ENCODE peak calls at places on chromosomes 3 and 15, in five cellular contexts. One of them, this sample, is unnamed.

GRCh38 chr15:58701376-58701775 is 48.1 kb downstream of the ADAM10 start:
- DNase-seq in Peyer's patch: no peak
- DNase-seq in WTC11: no peak
- DNase-seq in activated naive CD8-positive, alpha-beta T cell treated with anti-CD3 and anti-CD28 coated beads, Interleukin-2, amount 10 ng/mL, durations not matched to agents 7 days and 5 days: no peak
- DNase-seq in transverse colon: no peak
- DNase-seq in this sample: no peak

GRCh38 chr3:149784064-149784704 is 8.2 kb downstream of the ANKUB1 start:
- DNase-seq in transverse colon: no peak
- DNase-seq in WTC11: no peak
- DNase-seq in activated naive CD8-positive, alpha-beta T cell treated with anti-CD3 and anti-CD28 coated beads, Interleukin-2, amount 10 ng/mL, durations not matched to agents 7 days and 5 days: no peak
- DNase-seq in Peyer's patch: no peak
- DNase-seq in this sample: no peak

GRCh38 chr3:4813855-4814254 is 165.4 kb upstream of the BHLHE40 start:
- DNase-seq in activated naive CD8-positive, alpha-beta T cell treated with anti-CD3 and anti-CD28 coated beads, Interleukin-2, amount 10 ng/mL, durations not matched to agents 7 days and 5 days: no peak
- DNase-seq in transverse colon: no peak
- DNase-seq in WTC11: no peak
- DNase-seq in Peyer's patch: no peak
- DNase-seq in this sample: no peak

GRCh38 chr15:40285151-40285898 is 2.5 kb upstream of the ANKRD63 start:
- DNase-seq in Peyer's patch: no peak
- DNase-seq in activated naive CD8-positive, alpha-beta T cell treated with anti-CD3 and anti-CD28 coated beads, Interleukin-2, amount 10 ng/mL, durations not matched to agents 7 days and 5 days: no peak
- DNase-seq in transverse colon: no peak
- DNase-seq in WTC11: no peak
- DNase-seq in this sample: no peak

GRCh38 chr3:126545544-126545943 is 13.2 kb downstream of the C3orf22 start:
- DNase-seq in transverse colon: peak; percentile 4
- DNase-seq in activated naive CD8-positive, alpha-beta T cell treated with anti-CD3 and anti-CD28 coated beads, Interleukin-2, amount 10 ng/mL, durations not matched to agents 7 days and 5 days: peak; percentile 4
- DNase-seq in Peyer's patch: peak; percentile 6
- DNase-seq in WTC11: peak; percentile 2
- DNase-seq in this sample: no peak

GRCh38 chr3:197249542-197249941 is 48.9 kb downstream of the DLG1 start:
- DNase-seq in transverse colon: no peak
- DNase-seq in Peyer's patch: no peak
- DNase-seq in activated naive CD8-positive, alpha-beta T cell treated with anti-CD3 and anti-CD28 coated beads, Interleukin-2, amount 10 ng/mL, durations not matched to agents 7 days and 5 days: no peak
- DNase-seq in WTC11: no peak
- DNase-seq in this sample: no peak

GRCh38 chr3:131350506-131350905 is 31.1 kb upstream of the NUDT16 start:
- DNase-seq in WTC11: no peak
- DNase-seq in Peyer's patch: no peak
- DNase-seq in transverse colon: no peak
- DNase-seq in activated naive CD8-positive, alpha-beta T cell treated with anti-CD3 and anti-CD28 coated beads, Interleukin-2, amount 10 ng/mL, durations not matched to agents 7 days and 5 days: no peak
- DNase-seq in this sample: no peak

GRCh38 chr15:95208988-95209387 is 977.6 kb downstream of the MCTP2 start:
- DNase-seq in Peyer's patch: no peak
- DNase-seq in transverse colon: no peak
- DNase-seq in WTC11: no peak
- DNase-seq in activated naive CD8-positive, alpha-beta T cell treated with anti-CD3 and anti-CD28 coated beads, Interleukin-2, amount 10 ng/mL, durations not matched to agents 7 days and 5 days: no peak
- DNase-seq in this sample: no peak

GRCh38 chr3:42736081-42736480 is 33.5 kb upstream of the HHATL start:
- DNase-seq in transverse colon: no peak
- DNase-seq in WTC11: no peak
- DNase-seq in Peyer's patch: no peak
- DNase-seq in activated naive CD8-positive, alpha-beta T cell treated with anti-CD3 and anti-CD28 coated beads, Interleukin-2, amount 10 ng/mL, durations not matched to agents 7 days and 5 days: no peak
- DNase-seq in this sample: no peak

GRCh38 chr15:81294501-81294850 is 29.5 kb downstream of the STARD5 start:
- DNase-seq in activated naive CD8-positive, alpha-beta T cell treated with anti-CD3 and anti-CD28 coated beads, Interleukin-2, amount 10 ng/mL, durations not matched to agents 7 days and 5 days: no peak
- DNase-seq in Peyer's patch: no peak
- DNase-seq in WTC11: peak; percentile 29
- DNase-seq in transverse colon: peak; percentile 48
- DNase-seq in this sample: no peak

GRCh38 chr3:190303887-190304286 is 18.4 kb downstream of the CLDN1 start:
- DNase-seq in Peyer's patch: no peak
- DNase-seq in activated naive CD8-positive, alpha-beta T cell treated with anti-CD3 and anti-CD28 coated beads, Interleukin-2, amount 10 ng/mL, durations not matched to agents 7 days and 5 days: no peak
- DNase-seq in transverse colon: no peak
- DNase-seq in WTC11: no peak
- DNase-seq in this sample: no peak

GRCh38 chr3:31466016-31466415 is 66.7 kb upstream of the STT3B start:
- DNase-seq in transverse colon: no peak
- DNase-seq in WTC11: no peak
- DNase-seq in Peyer's patch: no peak
- DNase-seq in activated naive CD8-positive, alpha-beta T cell treated with anti-CD3 and anti-CD28 coated beads, Interleukin-2, amount 10 ng/mL, durations not matched to agents 7 days and 5 days: no peak
- DNase-seq in this sample: no peak

GRCh38 chr3:112446343-112446742 is 52.9 kb downstream of the BTLA start:
- DNase-seq in transverse colon: no peak
- DNase-seq in Peyer's patch: no peak
- DNase-seq in WTC11: no peak
- DNase-seq in activated naive CD8-positive, alpha-beta T cell treated with anti-CD3 and anti-CD28 coated beads, Interleukin-2, amount 10 ng/mL, durations not matched to agents 7 days and 5 days: no peak
- DNase-seq in this sample: no peak

GRCh38 chr3:112002458-112002971 is 3.8 kb downstream of the TAGLN3 start:
- DNase-seq in WTC11: no peak
- DNase-seq in activated naive CD8-positive, alpha-beta T cell treated with anti-CD3 and anti-CD28 coated beads, Interleukin-2, amount 10 ng/mL, durations not matched to agents 7 days and 5 days: no peak
- DNase-seq in Peyer's patch: no peak
- DNase-seq in transverse colon: no peak
- DNase-seq in this sample: no peak

GRCh38 chr3:33030802-33031201 is 66.1 kb downstream of the GLB1 start:
- DNase-seq in Peyer's patch: no peak
- DNase-seq in transverse colon: no peak
- DNase-seq in activated naive CD8-positive, alpha-beta T cell treated with anti-CD3 and anti-CD28 coated beads, Interleukin-2, amount 10 ng/mL, durations not matched to agents 7 days and 5 days: no peak
- DNase-seq in WTC11: no peak
- DNase-seq in this sample: no peak

GRCh38 chr15:75025548-75026260 is 2.3 kb downstream of the PPCDC start:
- DNase-seq in Peyer's patch: no peak
- DNase-seq in transverse colon: no peak
- DNase-seq in WTC11: no peak
- DNase-seq in activated naive CD8-positive, alpha-beta T cell treated with anti-CD3 and anti-CD28 coated beads, Interleukin-2, amount 10 ng/mL, durations not matched to agents 7 days and 5 days: no peak
- DNase-seq in this sample: no peak

GRCh38 chr3:53161345-53161819 is 373 bp downstream of the PRKCD start:
- DNase-seq in Peyer's patch: no peak
- DNase-seq in WTC11: peak; percentile 24
- DNase-seq in transverse colon: peak; percentile 57
- DNase-seq in activated naive CD8-positive, alpha-beta T cell treated with anti-CD3 and anti-CD28 coated beads, Interleukin-2, amount 10 ng/mL, durations not matched to agents 7 days and 5 days: no peak
- DNase-seq in this sample: no peak

GRCh38 chr3:10286596-10287295 is 6.0 kb downstream of the GHRL start:
- DNase-seq in Peyer's patch: no peak
- DNase-seq in WTC11: no peak
- DNase-seq in activated naive CD8-positive, alpha-beta T cell treated with anti-CD3 and anti-CD28 coated beads, Interleukin-2, amount 10 ng/mL, durations not matched to agents 7 days and 5 days: no peak
- DNase-seq in transverse colon: no peak
- DNase-seq in this sample: no peak

GRCh38 chr15:56249080-56249479 is 5.4 kb upstream of the RFX7 start:
- DNase-seq in transverse colon: peak; percentile 13
- DNase-seq in Peyer's patch: no peak
- DNase-seq in activated naive CD8-positive, alpha-beta T cell treated with anti-CD3 and anti-CD28 coated beads, Interleukin-2, amount 10 ng/mL, durations not matched to agents 7 days and 5 days: no peak
- DNase-seq in WTC11: no peak
- DNase-seq in this sample: no peak

GRCh38 chr3:242986-243706 is 46.6 kb downstream of the CHL1 start:
- DNase-seq in Peyer's patch: no peak
- DNase-seq in WTC11: no peak
- DNase-seq in activated naive CD8-positive, alpha-beta T cell treated with anti-CD3 and anti-CD28 coated beads, Interleukin-2, amount 10 ng/mL, durations not matched to agents 7 days and 5 days: no peak
- DNase-seq in transverse colon: no peak
- DNase-seq in this sample: no peak

GRCh38 chr15:72782993-72783562 is 480 bp downstream of the ADPGK start:
- DNase-seq in WTC11: no peak
- DNase-seq in transverse colon: peak; percentile 49
- DNase-seq in Peyer's patch: peak; percentile 48
- DNase-seq in activated naive CD8-positive, alpha-beta T cell treated with anti-CD3 and anti-CD28 coated beads, Interleukin-2, amount 10 ng/mL, durations not matched to agents 7 days and 5 days: no peak
- DNase-seq in this sample: peak; percentile 39

GRCh38 chr3:5078151-5078550 is 43.9 kb upstream of the ARL8B start:
- DNase-seq in activated naive CD8-positive, alpha-beta T cell treated with anti-CD3 and anti-CD28 coated beads, Interleukin-2, amount 10 ng/mL, durations not matched to agents 7 days and 5 days: no peak
- DNase-seq in Peyer's patch: no peak
- DNase-seq in WTC11: no peak
- DNase-seq in transverse colon: no peak
- DNase-seq in this sample: no peak

GRCh38 chr3:10575601-10576160 is 70.3 kb upstream of the ATP2B2 start:
- DNase-seq in activated naive CD8-positive, alpha-beta T cell treated with anti-CD3 and anti-CD28 coated beads, Interleukin-2, amount 10 ng/mL, durations not matched to agents 7 days and 5 days: no peak
- DNase-seq in transverse colon: no peak
- DNase-seq in WTC11: no peak
- DNase-seq in Peyer's patch: no peak
- DNase-seq in this sample: no peak

GRCh38 chr15:58931985-58932384 is 1.5 kb downstream of the SLTM start:
- DNase-seq in activated naive CD8-positive, alpha-beta T cell treated with anti-CD3 and anti-CD28 coated beads, Interleukin-2, amount 10 ng/mL, durations not matched to agents 7 days and 5 days: no peak
- DNase-seq in transverse colon: peak; percentile 25
- DNase-seq in WTC11: no peak
- DNase-seq in Peyer's patch: no peak
- DNase-seq in this sample: no peak

GRCh38 chr3:45793482-45794176 is 2.7 kb downstream of the SLC6A20 start:
- DNase-seq in WTC11: no peak
- DNase-seq in Peyer's patch: no peak
- DNase-seq in transverse colon: no peak
- DNase-seq in activated naive CD8-positive, alpha-beta T cell treated with anti-CD3 and anti-CD28 coated beads, Interleukin-2, amount 10 ng/mL, durations not matched to agents 7 days and 5 days: no peak
- DNase-seq in this sample: no peak

GRCh38 chr3:60935709-60936108 is 315.5 kb downstream of the FHIT start:
- DNase-seq in WTC11: no peak
- DNase-seq in transverse colon: no peak
- DNase-seq in Peyer's patch: no peak
- DNase-seq in activated naive CD8-positive, alpha-beta T cell treated with anti-CD3 and anti-CD28 coated beads, Interleukin-2, amount 10 ng/mL, durations not matched to agents 7 days and 5 days: no peak
- DNase-seq in this sample: no peak

GRCh38 chr3:109224333-109224732 is 87.8 kb downstream of the C3orf85 start:
- DNase-seq in WTC11: peak; percentile 77
- DNase-seq in activated naive CD8-positive, alpha-beta T cell treated with anti-CD3 and anti-CD28 coated beads, Interleukin-2, amount 10 ng/mL, durations not matched to agents 7 days and 5 days: no peak
- DNase-seq in transverse colon: peak; percentile 67
- DNase-seq in Peyer's patch: no peak
- DNase-seq in this sample: no peak

GRCh38 chr3:141575879-141576743 is 89.3 kb downstream of the RASA2 start:
- DNase-seq in Peyer's patch: no peak
- DNase-seq in WTC11: no peak
- DNase-seq in transverse colon: no peak
- DNase-seq in activated naive CD8-positive, alpha-beta T cell treated with anti-CD3 and anti-CD28 coated beads, Interleukin-2, amount 10 ng/mL, durations not matched to agents 7 days and 5 days: no peak
- DNase-seq in this sample: no peak

GRCh38 chr3:191336833-191337232 is 6.5 kb upstream of the UTS2B start:
- DNase-seq in WTC11: no peak
- DNase-seq in transverse colon: no peak
- DNase-seq in Peyer's patch: no peak
- DNase-seq in activated naive CD8-positive, alpha-beta T cell treated with anti-CD3 and anti-CD28 coated beads, Interleukin-2, amount 10 ng/mL, durations not matched to agents 7 days and 5 days: no peak
- DNase-seq in this sample: no peak

GRCh38 chr3:164351126-164351525 is 727.2 kb downstream of the SI start:
- DNase-seq in Peyer's patch: no peak
- DNase-seq in WTC11: no peak
- DNase-seq in activated naive CD8-positive, alpha-beta T cell treated with anti-CD3 and anti-CD28 coated beads, Interleukin-2, amount 10 ng/mL, durations not matched to agents 7 days and 5 days: no peak
- DNase-seq in transverse colon: no peak
- DNase-seq in this sample: no peak

GRCh38 chr3:195806211-195806915 is 5.4 kb downstream of the MUC4 start:
- DNase-seq in Peyer's patch: no peak
- DNase-seq in transverse colon: no peak
- DNase-seq in WTC11: peak; percentile 73
- DNase-seq in activated naive CD8-positive, alpha-beta T cell treated with anti-CD3 and anti-CD28 coated beads, Interleukin-2, amount 10 ng/mL, durations not matched to agents 7 days and 5 days: no peak
- DNase-seq in this sample: no peak

GRCh38 chr3:67602816-67603215 is 51.6 kb downstream of the SUCLG2 start:
- DNase-seq in activated naive CD8-positive, alpha-beta T cell treated with anti-CD3 and anti-CD28 coated beads, Interleukin-2, amount 10 ng/mL, durations not matched to agents 7 days and 5 days: no peak
- DNase-seq in transverse colon: no peak
- DNase-seq in Peyer's patch: no peak
- DNase-seq in WTC11: no peak
- DNase-seq in this sample: no peak

GRCh38 chr3:79367803-79368202 is 400.0 kb downstream of the ROBO1 start:
- DNase-seq in activated naive CD8-positive, alpha-beta T cell treated with anti-CD3 and anti-CD28 coated beads, Interleukin-2, amount 10 ng/mL, durations not matched to agents 7 days and 5 days: no peak
- DNase-seq in Peyer's patch: no peak
- DNase-seq in transverse colon: no peak
- DNase-seq in WTC11: no peak
- DNase-seq in this sample: no peak

GRCh38 chr15:65033659-65034269 is 4.3 kb upstream of the MTFMT start:
- DNase-seq in transverse colon: peak; percentile 31
- DNase-seq in WTC11: no peak
- DNase-seq in Peyer's patch: no peak
- DNase-seq in activated naive CD8-positive, alpha-beta T cell treated with anti-CD3 and anti-CD28 coated beads, Interleukin-2, amount 10 ng/mL, durations not matched to agents 7 days and 5 days: no peak
- DNase-seq in this sample: no peak

GRCh38 chr3:142244056-142244455 is 18.7 kb upstream of the GK5 start:
- DNase-seq in WTC11: no peak
- DNase-seq in Peyer's patch: no peak
- DNase-seq in activated naive CD8-positive, alpha-beta T cell treated with anti-CD3 and anti-CD28 coated beads, Interleukin-2, amount 10 ng/mL, durations not matched to agents 7 days and 5 days: no peak
- DNase-seq in transverse colon: no peak
- DNase-seq in this sample: no peak

GRCh38 chr15:92112180-92112579 is 258.7 kb downstream of the SLCO3A1 start:
- DNase-seq in WTC11: no peak
- DNase-seq in transverse colon: no peak
- DNase-seq in activated naive CD8-positive, alpha-beta T cell treated with anti-CD3 and anti-CD28 coated beads, Interleukin-2, amount 10 ng/mL, durations not matched to agents 7 days and 5 days: no peak
- DNase-seq in Peyer's patch: no peak
- DNase-seq in this sample: no peak

GRCh38 chr3:36219398-36219797 is 160.9 kb upstream of the STAC start:
- DNase-seq in WTC11: no peak
- DNase-seq in activated naive CD8-positive, alpha-beta T cell treated with anti-CD3 and anti-CD28 coated beads, Interleukin-2, amount 10 ng/mL, durations not matched to agents 7 days and 5 days: no peak
- DNase-seq in Peyer's patch: no peak
- DNase-seq in transverse colon: no peak
- DNase-seq in this sample: no peak